ENCODE peak calls at places on chromosomes 4 and X, in five cellular contexts. A, E, S, H and R are unnamed samples.

GRCh38 chrX:71625471-71625870 is 7.2 kb upstream of the CXCR3 start:
- DNase-seq in A (no peak), E (no peak), S (no peak), H (no peak), R (no peak)

GRCh38 chr4:78585633-78586032 is 34.1 kb downstream of the ANXA3 start:
- DNase-seq in A (no peak), E (no peak), S (no peak), H (no peak), R (no peak)

GRCh38 chr4:7051905-7052304 is 8.7 kb downstream of the TADA2B start:
- DNase-seq in A (no peak), E (no peak), S (no peak), H (no peak), R (no peak)

GRCh38 chr4:108168672-108169562 is at the start of gene LEF1:
- DNase-seq in A (peak), E (peak), S (no peak), H (peak), R (no peak)

GRCh38 chrX:25853002-25853479 is 285.1 kb upstream of the MAGEB18 start:
- DNase-seq in A (no peak), E (no peak), S (no peak), H (no peak), R (no peak)

GRCh38 chr4:52201705-52202104 is 150.6 kb downstream of the SPATA18 start:
- DNase-seq in A (no peak), E (no peak), S (no peak), H (no peak), R (no peak)

GRCh38 chr4:113820164-113820563 is 58.6 kb upstream of the CAMK2D start:
- DNase-seq in A (no peak), E (no peak), S (no peak), H (no peak), R (no peak)

GRCh38 chr4:99847362-99847976 is 30.8 kb downstream of the DAPP1 start:
- DNase-seq in A (no peak), E (no peak), S (no peak), H (no peak), R (no peak)

GRCh38 chrX:118216086-118216485 is 99.5 kb upstream of the KLHL13 start:
- DNase-seq in A (no peak), E (no peak), S (no peak), H (no peak), R (no peak)

GRCh38 chr4:11739992-11740391 is 311.3 kb upstream of the HS3ST1 start:
- DNase-seq in A (no peak), E (no peak), S (no peak), H (no peak), R (no peak)

GRCh38 chr4:87476934-87477333 is 52.2 kb downstream of the SPARCL1 start:
- DNase-seq in A (no peak), E (no peak), S (no peak), H (no peak), R (no peak)

GRCh38 chrX:48854898-48855297 is 19.5 kb upstream of the PCSK1N start:
- DNase-seq in A (no peak), E (no peak), S (no peak), H (peak), R (no peak)

GRCh38 chrX:107659768-107660167 is 31.5 kb downstream of the PRPS1 start:
- DNase-seq in A (no peak), E (no peak), S (no peak), H (no peak), R (no peak)